ENCODE peak calls at places on chromosomes 3 and 15, in ten cellular contexts. One of them, this sample, is unnamed.

GRCh38 chr3:76664816-76665215 is 375.1 kb upstream of the ROBO2 start:
- DNase-seq in neuronal stem cell: no peak
- DNase-seq in renal cortical epithelial cell: no peak
- DNase-seq in MCF 10A: no peak
- DNase-seq in Karpas-422: no peak
- DNase-seq in activated T-helper 2 cell treated with anti-CD3 and anti-CD28 coated beads, Interferon-gamma antibody, Interleukin-2, Interleukin-4, amounts not matched to agents 10 μg/mL and 5 μg/mL and 100 μg/mL, durations not matched to agents 14 hours and 24 hours and 36 hours: no peak
- DNase-seq in right cardiac atrium: no peak
- DNase-seq in AG08396: no peak
- DNase-seq in stimulated activated CD8-positive, alpha-beta memory T cell treated with anti-CD3 and anti-CD28 coated beads, Interleukin-7, amount 100 ng/mL, for 1 hour: no peak
- DNase-seq in Ammon's horn: no peak
- DNase-seq in this sample: no peak

GRCh38 chr3:159371928-159372327 is 570.1 kb downstream of the MFSD1 start:
- DNase-seq in neuronal stem cell: no peak
- DNase-seq in renal cortical epithelial cell: no peak
- DNase-seq in MCF 10A: no peak
- DNase-seq in Karpas-422: no peak
- DNase-seq in activated T-helper 2 cell treated with anti-CD3 and anti-CD28 coated beads, Interferon-gamma antibody, Interleukin-2, Interleukin-4, amounts not matched to agents 10 μg/mL and 5 μg/mL and 100 μg/mL, durations not matched to agents 14 hours and 24 hours and 36 hours: no peak
- DNase-seq in right cardiac atrium: no peak
- DNase-seq in AG08396: no peak
- DNase-seq in stimulated activated CD8-positive, alpha-beta memory T cell treated with anti-CD3 and anti-CD28 coated beads, Interleukin-7, amount 100 ng/mL, for 1 hour: no peak
- DNase-seq in Ammon's horn: no peak
- DNase-seq in this sample: no peak

GRCh38 chr3:59422312-59422711 is 372.5 kb upstream of the CFAP20DC start:
- DNase-seq in neuronal stem cell: no peak
- DNase-seq in renal cortical epithelial cell: peak
- DNase-seq in MCF 10A: peak
- DNase-seq in Karpas-422: no peak
- DNase-seq in activated T-helper 2 cell treated with anti-CD3 and anti-CD28 coated beads, Interferon-gamma antibody, Interleukin-2, Interleukin-4, amounts not matched to agents 10 μg/mL and 5 μg/mL and 100 μg/mL, durations not matched to agents 14 hours and 24 hours and 36 hours: no peak
- DNase-seq in right cardiac atrium: no peak
- DNase-seq in AG08396: no peak
- DNase-seq in stimulated activated CD8-positive, alpha-beta memory T cell treated with anti-CD3 and anti-CD28 coated beads, Interleukin-7, amount 100 ng/mL, for 1 hour: no peak
- DNase-seq in Ammon's horn: no peak
- DNase-seq in this sample: no peak

GRCh38 chr3:134607054-134608022 is 43.5 kb downstream of the KY start:
- DNase-seq in neuronal stem cell: no peak
- DNase-seq in renal cortical epithelial cell: no peak
- DNase-seq in MCF 10A: peak
- DNase-seq in Karpas-422: no peak
- DNase-seq in activated T-helper 2 cell treated with anti-CD3 and anti-CD28 coated beads, Interferon-gamma antibody, Interleukin-2, Interleukin-4, amounts not matched to agents 10 μg/mL and 5 μg/mL and 100 μg/mL, durations not matched to agents 14 hours and 24 hours and 36 hours: no peak
- DNase-seq in right cardiac atrium: no peak
- DNase-seq in AG08396: no peak
- DNase-seq in stimulated activated CD8-positive, alpha-beta memory T cell treated with anti-CD3 and anti-CD28 coated beads, Interleukin-7, amount 100 ng/mL, for 1 hour: no peak
- DNase-seq in Ammon's horn: peak
- DNase-seq in this sample: no peak

GRCh38 chr3:23537006-23537620 is 268.6 kb upstream of the UBE2E1 start:
- DNase-seq in neuronal stem cell: peak
- DNase-seq in renal cortical epithelial cell: no peak
- DNase-seq in MCF 10A: no peak
- DNase-seq in Karpas-422: no peak
- DNase-seq in activated T-helper 2 cell treated with anti-CD3 and anti-CD28 coated beads, Interferon-gamma antibody, Interleukin-2, Interleukin-4, amounts not matched to agents 10 μg/mL and 5 μg/mL and 100 μg/mL, durations not matched to agents 14 hours and 24 hours and 36 hours: no peak
- DNase-seq in right cardiac atrium: no peak
- DNase-seq in AG08396: no peak
- DNase-seq in stimulated activated CD8-positive, alpha-beta memory T cell treated with anti-CD3 and anti-CD28 coated beads, Interleukin-7, amount 100 ng/mL, for 1 hour: no peak
- DNase-seq in Ammon's horn: peak
- DNase-seq in this sample: no peak

GRCh38 chr3:64803469-64803868 is 115.7 kb upstream of the ADAMTS9 start:
- DNase-seq in neuronal stem cell: no peak
- DNase-seq in renal cortical epithelial cell: no peak
- DNase-seq in MCF 10A: no peak
- DNase-seq in Karpas-422: no peak
- DNase-seq in activated T-helper 2 cell treated with anti-CD3 and anti-CD28 coated beads, Interferon-gamma antibody, Interleukin-2, Interleukin-4, amounts not matched to agents 10 μg/mL and 5 μg/mL and 100 μg/mL, durations not matched to agents 14 hours and 24 hours and 36 hours: no peak
- DNase-seq in right cardiac atrium: no peak
- DNase-seq in AG08396: no peak
- DNase-seq in stimulated activated CD8-positive, alpha-beta memory T cell treated with anti-CD3 and anti-CD28 coated beads, Interleukin-7, amount 100 ng/mL, for 1 hour: no peak
- DNase-seq in Ammon's horn: no peak
- DNase-seq in this sample: no peak

GRCh38 chr3:113697192-113698090 is 999 bp upstream of the USF3 start:
- DNase-seq in neuronal stem cell: no peak
- DNase-seq in renal cortical epithelial cell: peak
- DNase-seq in MCF 10A: peak
- DNase-seq in Karpas-422: peak
- DNase-seq in activated T-helper 2 cell treated with anti-CD3 and anti-CD28 coated beads, Interferon-gamma antibody, Interleukin-2, Interleukin-4, amounts not matched to agents 10 μg/mL and 5 μg/mL and 100 μg/mL, durations not matched to agents 14 hours and 24 hours and 36 hours: peak
- DNase-seq in right cardiac atrium: peak
- DNase-seq in AG08396: peak
- DNase-seq in stimulated activated CD8-positive, alpha-beta memory T cell treated with anti-CD3 and anti-CD28 coated beads, Interleukin-7, amount 100 ng/mL, for 1 hour: no peak
- DNase-seq in Ammon's horn: peak
- DNase-seq in this sample: peak

GRCh38 chr15:41476416-41477048 is 17.1 kb upstream of the ITPKA start:
- DNase-seq in neuronal stem cell: no peak
- DNase-seq in renal cortical epithelial cell: peak
- DNase-seq in MCF 10A: peak
- DNase-seq in Karpas-422: no peak
- DNase-seq in activated T-helper 2 cell treated with anti-CD3 and anti-CD28 coated beads, Interferon-gamma antibody, Interleukin-2, Interleukin-4, amounts not matched to agents 10 μg/mL and 5 μg/mL and 100 μg/mL, durations not matched to agents 14 hours and 24 hours and 36 hours: no peak
- DNase-seq in right cardiac atrium: no peak
- DNase-seq in AG08396: no peak
- DNase-seq in stimulated activated CD8-positive, alpha-beta memory T cell treated with anti-CD3 and anti-CD28 coated beads, Interleukin-7, amount 100 ng/mL, for 1 hour: no peak
- DNase-seq in Ammon's horn: no peak
- DNase-seq in this sample: no peak

GRCh38 chr3:170811515-170811914 is 58.5 kb downstream of the RPL22L1 start:
- DNase-seq in neuronal stem cell: no peak
- DNase-seq in renal cortical epithelial cell: peak
- DNase-seq in MCF 10A: peak
- DNase-seq in Karpas-422: no peak
- DNase-seq in activated T-helper 2 cell treated with anti-CD3 and anti-CD28 coated beads, Interferon-gamma antibody, Interleukin-2, Interleukin-4, amounts not matched to agents 10 μg/mL and 5 μg/mL and 100 μg/mL, durations not matched to agents 14 hours and 24 hours and 36 hours: no peak
- DNase-seq in right cardiac atrium: no peak
- DNase-seq in AG08396: no peak
- DNase-seq in stimulated activated CD8-positive, alpha-beta memory T cell treated with anti-CD3 and anti-CD28 coated beads, Interleukin-7, amount 100 ng/mL, for 1 hour: no peak
- DNase-seq in Ammon's horn: no peak
- DNase-seq in this sample: no peak

GRCh38 chr15:37099321-37100108 is 834 bp downstream of the MEIS2 start:
- DNase-seq in neuronal stem cell: peak
- DNase-seq in renal cortical epithelial cell: peak
- DNase-seq in MCF 10A: peak
- DNase-seq in Karpas-422: peak
- DNase-seq in activated T-helper 2 cell treated with anti-CD3 and anti-CD28 coated beads, Interferon-gamma antibody, Interleukin-2, Interleukin-4, amounts not matched to agents 10 μg/mL and 5 μg/mL and 100 μg/mL, durations not matched to agents 14 hours and 24 hours and 36 hours: no peak
- DNase-seq in right cardiac atrium: peak
- DNase-seq in AG08396: peak
- DNase-seq in stimulated activated CD8-positive, alpha-beta memory T cell treated with anti-CD3 and anti-CD28 coated beads, Interleukin-7, amount 100 ng/mL, for 1 hour: no peak
- DNase-seq in Ammon's horn: no peak
- DNase-seq in this sample: peak

GRCh38 chr3:129421988-129422745 is 6.3 kb downstream of the EFCAB12 start:
- DNase-seq in neuronal stem cell: no peak
- DNase-seq in renal cortical epithelial cell: no peak
- DNase-seq in MCF 10A: no peak
- DNase-seq in Karpas-422: peak
- DNase-seq in activated T-helper 2 cell treated with anti-CD3 and anti-CD28 coated beads, Interferon-gamma antibody, Interleukin-2, Interleukin-4, amounts not matched to agents 10 μg/mL and 5 μg/mL and 100 μg/mL, durations not matched to agents 14 hours and 24 hours and 36 hours: no peak
- DNase-seq in right cardiac atrium: no peak
- DNase-seq in AG08396: no peak
- DNase-seq in stimulated activated CD8-positive, alpha-beta memory T cell treated with anti-CD3 and anti-CD28 coated beads, Interleukin-7, amount 100 ng/mL, for 1 hour: no peak
- DNase-seq in Ammon's horn: no peak
- DNase-seq in this sample: no peak

GRCh38 chr15:69490356-69491050 is 37.9 kb downstream of the RPLP1 start:
- DNase-seq in neuronal stem cell: no peak
- DNase-seq in renal cortical epithelial cell: no peak
- DNase-seq in MCF 10A: no peak
- DNase-seq in Karpas-422: no peak
- DNase-seq in activated T-helper 2 cell treated with anti-CD3 and anti-CD28 coated beads, Interferon-gamma antibody, Interleukin-2, Interleukin-4, amounts not matched to agents 10 μg/mL and 5 μg/mL and 100 μg/mL, durations not matched to agents 14 hours and 24 hours and 36 hours: no peak
- DNase-seq in right cardiac atrium: no peak
- DNase-seq in AG08396: no peak
- DNase-seq in stimulated activated CD8-positive, alpha-beta memory T cell treated with anti-CD3 and anti-CD28 coated beads, Interleukin-7, amount 100 ng/mL, for 1 hour: no peak
- DNase-seq in Ammon's horn: no peak
- DNase-seq in this sample: no peak

GRCh38 chr15:91329914-91330313 is 229.9 kb downstream of the SV2B start:
- DNase-seq in neuronal stem cell: no peak
- DNase-seq in renal cortical epithelial cell: no peak
- DNase-seq in MCF 10A: no peak
- DNase-seq in Karpas-422: peak
- DNase-seq in activated T-helper 2 cell treated with anti-CD3 and anti-CD28 coated beads, Interferon-gamma antibody, Interleukin-2, Interleukin-4, amounts not matched to agents 10 μg/mL and 5 μg/mL and 100 μg/mL, durations not matched to agents 14 hours and 24 hours and 36 hours: no peak
- DNase-seq in right cardiac atrium: no peak
- DNase-seq in AG08396: no peak
- DNase-seq in stimulated activated CD8-positive, alpha-beta memory T cell treated with anti-CD3 and anti-CD28 coated beads, Interleukin-7, amount 100 ng/mL, for 1 hour: no peak
- DNase-seq in Ammon's horn: no peak
- DNase-seq in this sample: no peak

GRCh38 chr3:5192568-5193319 is 5.2 kb downstream of the EDEM1 start:
- DNase-seq in neuronal stem cell: no peak
- DNase-seq in renal cortical epithelial cell: no peak
- DNase-seq in MCF 10A: peak
- DNase-seq in Karpas-422: no peak
- DNase-seq in activated T-helper 2 cell treated with anti-CD3 and anti-CD28 coated beads, Interferon-gamma antibody, Interleukin-2, Interleukin-4, amounts not matched to agents 10 μg/mL and 5 μg/mL and 100 μg/mL, durations not matched to agents 14 hours and 24 hours and 36 hours: no peak
- DNase-seq in right cardiac atrium: no peak
- DNase-seq in AG08396: no peak
- DNase-seq in stimulated activated CD8-positive, alpha-beta memory T cell treated with anti-CD3 and anti-CD28 coated beads, Interleukin-7, amount 100 ng/mL, for 1 hour: no peak
- DNase-seq in Ammon's horn: no peak
- DNase-seq in this sample: no peak

GRCh38 chr3:184360834-184361531 is 422 bp downstream of the CLCN2 start:
- DNase-seq in neuronal stem cell: no peak
- DNase-seq in renal cortical epithelial cell: no peak
- DNase-seq in MCF 10A: no peak
- DNase-seq in Karpas-422: peak
- DNase-seq in activated T-helper 2 cell treated with anti-CD3 and anti-CD28 coated beads, Interferon-gamma antibody, Interleukin-2, Interleukin-4, amounts not matched to agents 10 μg/mL and 5 μg/mL and 100 μg/mL, durations not matched to agents 14 hours and 24 hours and 36 hours: no peak
- DNase-seq in right cardiac atrium: no peak
- DNase-seq in AG08396: no peak
- DNase-seq in stimulated activated CD8-positive, alpha-beta memory T cell treated with anti-CD3 and anti-CD28 coated beads, Interleukin-7, amount 100 ng/mL, for 1 hour: no peak
- DNase-seq in Ammon's horn: no peak
- DNase-seq in this sample: no peak

GRCh38 chr3:33749546-33750215 is 31.6 kb upstream of the CLASP2 start:
- DNase-seq in neuronal stem cell: no peak
- DNase-seq in renal cortical epithelial cell: no peak
- DNase-seq in MCF 10A: peak
- DNase-seq in Karpas-422: peak
- DNase-seq in activated T-helper 2 cell treated with anti-CD3 and anti-CD28 coated beads, Interferon-gamma antibody, Interleukin-2, Interleukin-4, amounts not matched to agents 10 μg/mL and 5 μg/mL and 100 μg/mL, durations not matched to agents 14 hours and 24 hours and 36 hours: no peak
- DNase-seq in right cardiac atrium: no peak
- DNase-seq in AG08396: peak
- DNase-seq in stimulated activated CD8-positive, alpha-beta memory T cell treated with anti-CD3 and anti-CD28 coated beads, Interleukin-7, amount 100 ng/mL, for 1 hour: no peak
- DNase-seq in Ammon's horn: no peak
- DNase-seq in this sample: no peak

GRCh38 chr3:169150343-169150742 is 513.2 kb downstream of the MECOM start:
- DNase-seq in neuronal stem cell: no peak
- DNase-seq in renal cortical epithelial cell: peak
- DNase-seq in MCF 10A: no peak
- DNase-seq in Karpas-422: no peak
- DNase-seq in activated T-helper 2 cell treated with anti-CD3 and anti-CD28 coated beads, Interferon-gamma antibody, Interleukin-2, Interleukin-4, amounts not matched to agents 10 μg/mL and 5 μg/mL and 100 μg/mL, durations not matched to agents 14 hours and 24 hours and 36 hours: no peak
- DNase-seq in right cardiac atrium: no peak
- DNase-seq in AG08396: no peak
- DNase-seq in stimulated activated CD8-positive, alpha-beta memory T cell treated with anti-CD3 and anti-CD28 coated beads, Interleukin-7, amount 100 ng/mL, for 1 hour: no peak
- DNase-seq in Ammon's horn: no peak
- DNase-seq in this sample: no peak

GRCh38 chr3:57680046-57680445 is 12.8 kb downstream of the DENND6A start:
- DNase-seq in neuronal stem cell: no peak
- DNase-seq in renal cortical epithelial cell: no peak
- DNase-seq in MCF 10A: no peak
- DNase-seq in Karpas-422: no peak
- DNase-seq in activated T-helper 2 cell treated with anti-CD3 and anti-CD28 coated beads, Interferon-gamma antibody, Interleukin-2, Interleukin-4, amounts not matched to agents 10 μg/mL and 5 μg/mL and 100 μg/mL, durations not matched to agents 14 hours and 24 hours and 36 hours: no peak
- DNase-seq in right cardiac atrium: no peak
- DNase-seq in AG08396: no peak
- DNase-seq in stimulated activated CD8-positive, alpha-beta memory T cell treated with anti-CD3 and anti-CD28 coated beads, Interleukin-7, amount 100 ng/mL, for 1 hour: no peak
- DNase-seq in Ammon's horn: no peak
- DNase-seq in this sample: no peak

GRCh38 chr3:190996376-190996775 is 133.9 kb upstream of the GMNC start:
- DNase-seq in neuronal stem cell: no peak
- DNase-seq in renal cortical epithelial cell: no peak
- DNase-seq in MCF 10A: no peak
- DNase-seq in Karpas-422: no peak
- DNase-seq in activated T-helper 2 cell treated with anti-CD3 and anti-CD28 coated beads, Interferon-gamma antibody, Interleukin-2, Interleukin-4, amounts not matched to agents 10 μg/mL and 5 μg/mL and 100 μg/mL, durations not matched to agents 14 hours and 24 hours and 36 hours: no peak
- DNase-seq in right cardiac atrium: no peak
- DNase-seq in AG08396: peak
- DNase-seq in stimulated activated CD8-positive, alpha-beta memory T cell treated with anti-CD3 and anti-CD28 coated beads, Interleukin-7, amount 100 ng/mL, for 1 hour: no peak
- DNase-seq in Ammon's horn: peak
- DNase-seq in this sample: no peak

GRCh38 chr3:105837143-105837740 is 31.6 kb downstream of the CBLB start:
- DNase-seq in neuronal stem cell: no peak
- DNase-seq in renal cortical epithelial cell: no peak
- DNase-seq in MCF 10A: no peak
- DNase-seq in Karpas-422: peak
- DNase-seq in activated T-helper 2 cell treated with anti-CD3 and anti-CD28 coated beads, Interferon-gamma antibody, Interleukin-2, Interleukin-4, amounts not matched to agents 10 μg/mL and 5 μg/mL and 100 μg/mL, durations not matched to agents 14 hours and 24 hours and 36 hours: no peak
- DNase-seq in right cardiac atrium: no peak
- DNase-seq in AG08396: no peak
- DNase-seq in stimulated activated CD8-positive, alpha-beta memory T cell treated with anti-CD3 and anti-CD28 coated beads, Interleukin-7, amount 100 ng/mL, for 1 hour: no peak
- DNase-seq in Ammon's horn: no peak
- DNase-seq in this sample: peak

GRCh38 chr3:136069933-136070332 is 104.4 kb downstream of the PPP2R3A start:
- DNase-seq in neuronal stem cell: no peak
- DNase-seq in renal cortical epithelial cell: no peak
- DNase-seq in MCF 10A: no peak
- DNase-seq in Karpas-422: no peak
- DNase-seq in activated T-helper 2 cell treated with anti-CD3 and anti-CD28 coated beads, Interferon-gamma antibody, Interleukin-2, Interleukin-4, amounts not matched to agents 10 μg/mL and 5 μg/mL and 100 μg/mL, durations not matched to agents 14 hours and 24 hours and 36 hours: no peak
- DNase-seq in right cardiac atrium: no peak
- DNase-seq in AG08396: no peak
- DNase-seq in stimulated activated CD8-positive, alpha-beta memory T cell treated with anti-CD3 and anti-CD28 coated beads, Interleukin-7, amount 100 ng/mL, for 1 hour: no peak
- DNase-seq in Ammon's horn: no peak
- DNase-seq in this sample: no peak

GRCh38 chr3:81816473-81817260 is 55.2 kb upstream of the GBE1 start:
- DNase-seq in neuronal stem cell: peak
- DNase-seq in renal cortical epithelial cell: peak
- DNase-seq in MCF 10A: no peak
- DNase-seq in Karpas-422: no peak
- DNase-seq in activated T-helper 2 cell treated with anti-CD3 and anti-CD28 coated beads, Interferon-gamma antibody, Interleukin-2, Interleukin-4, amounts not matched to agents 10 μg/mL and 5 μg/mL and 100 μg/mL, durations not matched to agents 14 hours and 24 hours and 36 hours: no peak
- DNase-seq in right cardiac atrium: no peak
- DNase-seq in AG08396: no peak
- DNase-seq in stimulated activated CD8-positive, alpha-beta memory T cell treated with anti-CD3 and anti-CD28 coated beads, Interleukin-7, amount 100 ng/mL, for 1 hour: no peak
- DNase-seq in Ammon's horn: peak
- DNase-seq in this sample: peak

GRCh38 chr3:13827699-13828098 is 52.2 kb downstream of the WNT7A start:
- DNase-seq in neuronal stem cell: no peak
- DNase-seq in renal cortical epithelial cell: no peak
- DNase-seq in MCF 10A: no peak
- DNase-seq in Karpas-422: no peak
- DNase-seq in activated T-helper 2 cell treated with anti-CD3 and anti-CD28 coated beads, Interferon-gamma antibody, Interleukin-2, Interleukin-4, amounts not matched to agents 10 μg/mL and 5 μg/mL and 100 μg/mL, durations not matched to agents 14 hours and 24 hours and 36 hours: no peak
- DNase-seq in right cardiac atrium: no peak
- DNase-seq in AG08396: no peak
- DNase-seq in stimulated activated CD8-positive, alpha-beta memory T cell treated with anti-CD3 and anti-CD28 coated beads, Interleukin-7, amount 100 ng/mL, for 1 hour: no peak
- DNase-seq in Ammon's horn: no peak
- DNase-seq in this sample: no peak

This sample was measured in cerebellar cortex.